ENCODE peak calls at places on chromosomes 7 and 10, in four cellular contexts. W is WTC11, T is GM12878, Y is K562. N is an unnamed sample.

GRCh38 chr7:66283003-66283920 is 78.1 kb downstream of the TPST1 start:
- DNase-seq in W (no peak), T (no peak), Y (no peak), N (no peak)

GRCh38 chr10:49076741-49077521 is 38.4 kb downstream of the VSTM4 start:
- DNase-seq in W (no peak), T (peak; percentile 44), Y (no peak), N (no peak)

GRCh38 chr7:77497079-77497478 is 40.0 kb upstream of the PTPN12 start:
- DNase-seq in W (no peak), T (no peak), Y (no peak), N (no peak)

GRCh38 chr7:71308105-71308504 is 176.2 kb downstream of the GALNT17 start:
- DNase-seq in W (no peak), T (no peak), Y (no peak), N (no peak)

GRCh38 chr10:79429751-79430150 is 15.7 kb downstream of the ZCCHC24 start:
- DNase-seq in W (no peak), T (no peak), Y (no peak), N (no peak)

GRCh38 chr10:49613160-49613881 is 516 bp upstream of the CHAT start:
- DNase-seq in W (peak; percentile 23), T (no peak), Y (no peak), N (no peak)

GRCh38 chr7:95511716-95512260 is 26.0 kb downstream of the ASB4 start:
- DNase-seq in W (peak; percentile 67), T (no peak), Y (peak; percentile 71), N (peak; percentile 75)

GRCh38 chr10:43904301-43904700 is 255.6 kb upstream of the ZNF32 start:
- DNase-seq in W (peak; percentile 43), T (no peak), Y (no peak), N (no peak)

GRCh38 chr7:100687740-100688592 is 6.1 kb downstream of the GIGYF1 start:
- DNase-seq in W (no peak), T (no peak), Y (no peak), N (no peak)

GRCh38 chr10:118277871-118278270 is 64.3 kb downstream of the FAM204A start:
- DNase-seq in W (no peak), T (no peak), Y (no peak), N (no peak)

GRCh38 chr10:36331121-36331520 is 689.0 kb upstream of the FZD8 start:
- DNase-seq in W (no peak), T (no peak), Y (no peak), N (no peak)

GRCh38 chr7:18305866-18306265 is 189.7 kb upstream of the HDAC9 start:
- DNase-seq in W (no peak), T (no peak), Y (no peak), N (no peak)

GRCh38 chr10:10986606-10987005 is 31.1 kb upstream of the CELF2 start:
- DNase-seq in W (no peak), T (no peak), Y (no peak), N (no peak)

GRCh38 chr10:113357688-113358306 is 195.1 kb upstream of the HABP2 start:
- DNase-seq in W (peak; percentile 11), T (no peak), Y (no peak), N (no peak)

GRCh38 chr7:80858141-80858903 is 60.5 kb downstream of the SEMA3C start:
- DNase-seq in W (no peak), T (no peak), Y (no peak), N (peak; percentile 50)

GRCh38 chr10:58781873-58782488 is 269.3 kb downstream of the BICC1 start:
- DNase-seq in W (no peak), T (peak; percentile 8), Y (peak; percentile 23), N (peak; percentile 42)

GRCh38 chr7:64101943-64102655 is 56.9 kb downstream of the ZNF727 start:
- DNase-seq in W (no peak), T (no peak), Y (no peak), N (no peak)

GRCh38 chr10:13039761-13040160 is 38.2 kb upstream of the CCDC3 start:
- DNase-seq in W (no peak), T (no peak), Y (no peak), N (no peak)

GRCh38 chr7:1562126-1562525 is 6.1 kb upstream of the TMEM184A start:
- DNase-seq in W (no peak), T (no peak), Y (no peak), N (no peak)

GRCh38 chr10:4945706-4946348 is 17.4 kb upstream of the AKR1C1 start:
- DNase-seq in W (no peak), T (no peak), Y (no peak), N (no peak)

GRCh38 chr7:47483604-47484273 is 98.2 kb downstream of the TNS3 start:
- DNase-seq in W (no peak), T (no peak), Y (no peak), N (peak; percentile 36)

GRCh38 chr7:117014099-117014656 is 60.9 kb downstream of the ST7 start:
- DNase-seq in W (no peak), T (no peak), Y (peak; percentile 64), N (no peak)

GRCh38 chr7:117011419-117012260 is 58.3 kb downstream of the ST7 start:
- DNase-seq in W (no peak), T (peak; percentile 92), Y (peak; percentile 34), N (no peak)

GRCh38 chr7:117010375-117011133 is 57.3 kb downstream of the ST7 start:
- DNase-seq in W (no peak), T (peak; percentile 51), Y (no peak), N (no peak)

GRCh38 chr7:117014673-117015133 is 61.4 kb downstream of the ST7 start:
- DNase-seq in W (no peak), T (no peak), Y (peak; percentile 95), N (no peak)

DNA sequence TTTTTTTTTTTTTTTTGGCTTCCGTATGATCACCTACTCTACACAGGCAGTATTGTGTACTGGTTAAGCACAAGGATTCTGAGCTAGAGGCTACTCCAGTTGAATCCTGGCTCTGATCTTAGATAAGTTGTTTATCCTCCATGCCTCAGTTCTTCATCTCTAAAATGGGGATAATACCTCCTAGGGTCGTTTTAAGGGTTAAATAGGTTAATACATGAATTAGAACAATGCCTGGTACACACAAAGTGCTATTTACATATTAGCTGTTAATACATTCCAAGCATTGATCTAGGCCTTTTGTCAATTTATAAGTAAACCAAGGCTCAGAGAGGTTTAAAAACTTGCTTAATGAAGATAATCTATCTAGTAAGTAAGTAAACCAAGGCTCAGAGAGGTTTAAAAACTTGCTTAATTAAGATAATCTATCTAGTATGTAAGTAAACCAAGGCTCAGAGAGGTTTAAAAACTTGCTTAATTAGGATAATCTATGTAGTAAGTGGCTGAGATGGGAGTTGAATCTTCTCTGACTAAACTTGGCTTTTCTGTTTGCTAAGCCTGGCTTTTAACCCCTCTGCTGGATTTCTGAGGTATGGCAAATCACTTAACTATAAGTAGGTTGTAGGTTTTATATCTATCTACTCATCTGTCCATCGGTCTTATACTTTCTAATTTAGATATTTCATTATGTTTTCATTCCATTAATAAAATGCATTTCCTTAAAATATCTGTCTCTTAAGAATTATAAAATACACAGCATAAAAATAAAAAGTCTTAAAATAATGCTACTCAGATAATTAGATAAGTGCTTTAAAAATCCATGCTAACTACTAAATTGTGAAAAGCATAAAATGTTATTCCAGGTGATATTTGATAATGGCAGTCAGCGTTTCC is 59.2 kb downstream of the ST7 start:
- DNase-seq in W (no peak), T (peak; percentile 46), Y (peak; percentile 74), N (peak; percentile 22)
- TF ChIP-seq ESRRA in W (no peak), T (no peak), Y (no peak), N (no peak)

DNA sequence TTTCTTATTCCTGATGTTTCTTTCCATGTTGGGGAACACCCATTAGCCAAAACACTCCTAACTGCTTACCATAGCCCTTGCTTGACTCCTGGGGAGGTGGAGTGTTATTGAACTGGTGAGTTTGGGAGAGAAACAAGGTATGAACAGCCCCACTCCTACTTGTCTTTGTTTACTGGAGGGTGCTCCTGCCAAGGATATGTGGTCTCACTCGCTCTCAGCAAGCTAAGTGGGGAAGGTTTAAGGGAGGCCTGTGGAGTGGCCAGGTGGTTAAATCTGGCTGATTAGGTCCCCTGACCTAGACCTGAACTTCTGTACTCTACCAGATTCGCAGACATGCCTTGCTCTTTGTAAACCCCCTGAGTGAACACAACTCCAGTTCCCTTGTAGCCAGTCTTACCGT is 300.1 kb downstream of the PTEN start:
- DNase-seq in W (no peak), T (no peak), Y (no peak), N (no peak)
- TF ChIP-seq CREB1 in W (no peak), T (no peak), Y (no peak), N (no peak)

DNA sequence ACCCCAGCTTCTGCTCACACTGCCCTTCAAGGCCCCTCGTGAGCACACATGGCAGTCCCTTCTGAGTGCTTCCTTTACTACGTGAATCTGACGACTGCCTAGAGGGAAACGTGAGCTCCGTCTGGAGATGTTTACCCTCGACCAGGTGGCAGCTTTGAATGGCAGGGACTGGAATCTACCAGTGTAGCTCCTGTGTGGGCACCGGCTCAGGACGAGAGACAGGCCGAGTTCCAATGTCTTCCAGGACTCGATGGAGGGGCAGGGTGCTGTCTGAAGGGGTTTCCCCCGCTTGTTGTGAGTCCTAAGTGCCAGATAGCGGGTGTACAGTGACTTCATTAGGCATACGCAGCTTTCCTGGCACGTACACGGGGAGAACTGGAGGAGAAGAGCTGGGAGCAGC is 229.9 kb downstream of the ADARB2 start:
- DNase-seq in W (no peak), T (no peak), Y (no peak), N (no peak)
- TF ChIP-seq ESRRA in W (no peak), T (no peak), Y (no peak), N (no peak)

GRCh38 chr7:158373761-158374545 is 213.7 kb downstream of the PTPRN2 start:
- DNase-seq in W (no peak), T (no peak), Y (no peak), N (no peak)
- TF ChIP-seq CREB1 in W (no peak), T (no peak), Y (no peak), N (no peak)

GRCh38 chr7:107147464-107148214 is 21.2 kb upstream of the HBP1 start:
- DNase-seq in W (peak; percentile 27), T (no peak), Y (peak; percentile 42), N (peak; percentile 18)
- TF ChIP-seq ESRRA in W (no peak), T (no peak), Y (no peak), N (no peak)

DNA sequence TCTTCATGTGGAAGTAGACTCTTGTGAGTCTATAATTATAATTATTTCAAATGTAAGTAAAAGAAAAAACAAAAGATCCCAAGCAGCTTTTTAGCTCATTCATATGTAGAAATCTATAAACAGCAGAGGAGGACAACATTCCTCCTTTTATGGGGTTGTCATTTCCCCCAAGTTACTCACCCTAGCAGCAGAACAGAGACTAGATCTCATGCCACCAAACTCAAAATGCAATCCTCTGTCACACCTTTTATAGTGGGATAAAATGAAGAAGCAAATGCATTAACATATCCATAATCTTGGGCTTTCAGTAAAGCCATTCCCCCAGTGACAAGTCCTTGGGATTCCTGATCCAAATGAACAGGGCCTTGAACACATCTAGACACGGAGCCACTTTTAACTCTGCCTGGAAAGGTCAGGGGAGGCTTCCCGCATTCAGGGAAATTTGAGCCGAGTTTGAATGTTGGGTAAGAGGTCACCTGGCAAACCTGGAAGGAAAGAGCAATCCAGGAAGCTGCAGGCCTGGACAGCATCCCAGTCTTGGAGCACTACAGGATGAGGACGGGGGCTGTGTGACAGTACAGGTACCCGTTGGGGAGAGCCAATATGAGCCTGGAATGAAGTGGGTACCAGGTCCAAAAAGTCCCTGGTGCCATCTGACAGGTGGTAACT is 76.4 kb downstream of the DOCK4 start:
- DNase-seq in W (peak; percentile 14), T (no peak), Y (no peak), N (peak; percentile 48)
- TF ChIP-seq CREB1 in W (no peak), T (no peak), Y (no peak), N (no peak)

GRCh38 chr7:155669717-155670505 is 25.4 kb downstream of the RBM33 start:
- DNase-seq in W (peak; percentile 79), T (no peak), Y (no peak), N (no peak)
- TF ChIP-seq ESRRA in W (no peak), T (no peak), Y (no peak), N (no peak)

N was measured in HepG2.